ENCODE peak calls at places on chromosomes 11 and 22, in eight cellular contexts. K is lower lobe of right lung; N is activated naive CD8-positive, alpha-beta T cell treated with anti-CD3 and anti-CD28 coated beads for 36 hours; E is glutamatergic neuron; F is MCF 10A; C is HEK293T; G is tibial artery; I is NCI-H187 treated with DMSO at 0.1 percent for 48 hours. B is an unnamed sample.
A peak's percentile ranks its signal among the peaks of the same experiment; 100 is the strongest.

GRCh38 chr22:41862160-41862529 is 29.2 kb downstream of the SREBF2 start:
- DNase-seq in F (no peak), G (no peak), N (peak; percentile 51), E (no peak), I (no peak), C (no peak), K (no peak), B (no peak)

GRCh38 chr22:38327805-38328204 is 10.6 kb upstream of the CSNK1E start:
- DNase-seq in E (no peak), F (peak; percentile 83), G (no peak), C (no peak), I (no peak), N (no peak), K (no peak), B (no peak)

GRCh38 chr11:62472063-62472884 is 53.4 kb downstream of the SCGB1A1 start:
- DNase-seq in N (no peak), I (no peak), F (peak; percentile 74), C (no peak), E (no peak), G (no peak), K (no peak), B (peak; percentile 81)

GRCh38 chr11:12005476-12005875 is 3.0 kb downstream of the DKK3 start:
- DNase-seq in I (no peak), G (no peak), N (no peak), C (no peak), K (no peak), F (peak; percentile 46), E (no peak), B (peak; percentile 57)

GRCh38 chr22:41532908-41533825 is 11.1 kb downstream of the POLR3H start:
- DNase-seq in N (peak; percentile 65), G (peak; percentile 85), E (peak; percentile 89), C (peak; percentile 76), I (no peak), F (peak; percentile 64), K (peak; percentile 82), B (peak; percentile 70)

GRCh38 chr11:19769820-19770219 is 57.2 kb downstream of the NAV2 start:
- DNase-seq in K (no peak), G (no peak), I (no peak), C (no peak), E (no peak), F (peak; percentile 74), N (no peak), B (no peak)

GRCh38 chr11:124961972-124962609 is 8.1 kb downstream of the CCDC15 start:
- DNase-seq in F (peak; percentile 85), E (no peak), I (no peak), G (no peak), N (no peak), C (peak; percentile 60), K (no peak), B (peak; percentile 63)

GRCh38 chr11:11998091-11998781 is 10.2 kb downstream of the DKK3 start:
- DNase-seq in C (no peak), E (no peak), G (no peak), I (no peak), N (no peak), F (peak; percentile 88), K (no peak), B (peak; percentile 86)

GRCh38 chr11:26229270-26229669 is 102.7 kb upstream of the ANO3 start:
- DNase-seq in F (peak; percentile 78), G (no peak), I (no peak), E (no peak), K (no peak), C (no peak), N (no peak), B (peak; percentile 95)

GRCh38 chr22:24090581-24090980 is 79.5 kb downstream of the CABIN1 start:
- DNase-seq in F (no peak), C (no peak), G (peak; percentile 40), K (no peak), N (no peak), E (no peak), I (no peak), B (no peak)

GRCh38 chr11:36452231-36452630 is 57.8 kb downstream of the TRAF6 start:
- DNase-seq in F (no peak), G (no peak), E (no peak), I (no peak), K (no peak), N (peak; percentile 13), C (no peak), B (peak; percentile 74)

GRCh38 chr22:42825796-42826195 is 31.3 kb downstream of the ARFGAP3 start:
- DNase-seq in N (no peak), C (no peak), K (no peak), E (no peak), I (no peak), F (no peak), G (no peak), B (no peak)

GRCh38 chr11:94851864-94852581 is 83.9 kb downstream of the AMOTL1 start:
- DNase-seq in N (no peak), F (peak; percentile 87), G (no peak), C (no peak), E (no peak), K (no peak), I (no peak), B (no peak)

GRCh38 chr11:134120921-134121526 is 52.2 kb downstream of the JAM3 start:
- DNase-seq in I (no peak), E (no peak), K (no peak), G (peak; percentile 74), F (no peak), N (no peak), C (no peak), B (peak; percentile 74)

GRCh38 chr22:47446331-47446730 is 683.9 kb downstream of the TBC1D22A start:
- DNase-seq in G (no peak), I (no peak), N (no peak), E (no peak), K (no peak), C (no peak), F (no peak), B (no peak)

GRCh38 chr11:13292970-13293369 is 15.4 kb downstream of the BMAL1 start:
- DNase-seq in I (no peak), C (no peak), F (no peak), E (no peak), K (no peak), G (no peak), N (no peak), B (no peak)

GRCh38 chr11:88709567-88709966 is 356.2 kb downstream of the GRM5 start:
- DNase-seq in C (no peak), I (no peak), G (no peak), E (peak; percentile 9), K (no peak), N (no peak), F (peak; percentile 4), B (no peak)

GRCh38 chr22:34587357-34588356 is 478.3 kb upstream of the ISX start:
- DNase-seq in F (no peak), I (no peak), K (no peak), N (no peak), E (no peak), C (no peak), G (no peak), B (peak; percentile 28)

GRCh38 chr22:27952779-27953178 is 33.7 kb upstream of the PITPNB start:
- DNase-seq in N (no peak), C (no peak), K (no peak), G (no peak), E (no peak), I (no peak), F (no peak), B (no peak)

GRCh38 chr22:46114518-46115387 is 35.6 kb upstream of the PPARA start:
- DNase-seq in I (no peak), G (peak; percentile 79), K (no peak), C (no peak), N (no peak), F (no peak), E (no peak), B (no peak)

GRCh38 chr11:87236368-87236767 is 198.6 kb downstream of the TMEM135 start:
- DNase-seq in K (no peak), C (no peak), F (peak; percentile 4), I (no peak), E (no peak), N (no peak), G (no peak), B (no peak)

GRCh38 chr11:122161191-122161590 is 45.2 kb upstream of the BLID start:
- DNase-seq in C (no peak), I (no peak), K (no peak), N (no peak), F (no peak), E (no peak), G (no peak), B (no peak)

GRCh38 chr11:7292902-7293301 is 41.2 kb downstream of the SYT9 start:
- DNase-seq in F (no peak), E (no peak), I (no peak), K (no peak), N (no peak), G (no peak), C (no peak), B (no peak)

GRCh38 chr11:64998690-64999431 is 2.1 kb upstream of the BATF2 start:
- DNase-seq in C (no peak), E (no peak), G (no peak), I (peak; percentile 18), N (no peak), K (no peak), F (no peak), B (no peak)

GRCh38 chr11:47235163-47235562 is 13.5 kb downstream of the ACP2 start:
- DNase-seq in I (no peak), E (no peak), F (no peak), G (no peak), K (no peak), C (no peak), N (no peak), B (no peak)

GRCh38 chr11:31968774-31969433 is 122.0 kb upstream of the RCN1 start:
- DNase-seq in E (peak; percentile 53), N (no peak), G (no peak), I (no peak), F (peak; percentile 59), C (no peak), K (no peak), B (no peak)